ENCODE peak calls at places on chromosomes 12 and 14, in six cellular contexts. One of them, this sample, is unnamed.

GRCh38 chr12:13203028-13203922 is 6.7 kb downstream of the EMP1 start:
- DNase-seq in kidney: no peak
- DNase-seq in ovary: no peak
- DNase-seq in neural progenitor cell: peak
- DNase-seq in epithelial cell of proximal tubule: no peak
- DNase-seq in mucosa of descending colon: no peak
- DNase-seq in this sample: peak

GRCh38 chr12:26229910-26230309 is 34.5 kb downstream of the SSPN start:
- DNase-seq in kidney: no peak
- DNase-seq in ovary: no peak
- DNase-seq in neural progenitor cell: no peak
- DNase-seq in epithelial cell of proximal tubule: no peak
- DNase-seq in mucosa of descending colon: no peak
- DNase-seq in this sample: peak

GRCh38 chr12:91980345-91980744 is 165.3 kb downstream of the BTG1 start:
- DNase-seq in kidney: no peak
- DNase-seq in ovary: no peak
- DNase-seq in neural progenitor cell: no peak
- DNase-seq in epithelial cell of proximal tubule: no peak
- DNase-seq in mucosa of descending colon: no peak
- DNase-seq in this sample: peak

GRCh38 chr14:95132732-95133131 is 24.6 kb downstream of the DICER1 start:
- DNase-seq in kidney: no peak
- DNase-seq in ovary: no peak
- DNase-seq in neural progenitor cell: no peak
- DNase-seq in epithelial cell of proximal tubule: no peak
- DNase-seq in mucosa of descending colon: no peak
- DNase-seq in this sample: no peak

GRCh38 chr12:857611-858010 is 91.9 kb downstream of the RAD52 start:
- DNase-seq in kidney: no peak
- DNase-seq in ovary: no peak
- DNase-seq in neural progenitor cell: no peak
- DNase-seq in epithelial cell of proximal tubule: peak
- DNase-seq in mucosa of descending colon: no peak
- DNase-seq in this sample: peak

GRCh38 chr14:42504433-42504832 is 897.8 kb downstream of the LRFN5 start:
- DNase-seq in kidney: no peak
- DNase-seq in ovary: no peak
- DNase-seq in neural progenitor cell: no peak
- DNase-seq in epithelial cell of proximal tubule: no peak
- DNase-seq in mucosa of descending colon: no peak
- DNase-seq in this sample: no peak

GRCh38 chr12:51393676-51394545 is 2.7 kb upstream of the GALNT6 start:
- DNase-seq in kidney: no peak
- DNase-seq in ovary: no peak
- DNase-seq in neural progenitor cell: no peak
- DNase-seq in epithelial cell of proximal tubule: peak
- DNase-seq in mucosa of descending colon: no peak
- DNase-seq in this sample: peak

GRCh38 chr14:100453930-100454329 is 130.8 kb downstream of the SLC25A47 start:
- DNase-seq in kidney: no peak
- DNase-seq in ovary: no peak
- DNase-seq in neural progenitor cell: no peak
- DNase-seq in epithelial cell of proximal tubule: no peak
- DNase-seq in mucosa of descending colon: no peak
- DNase-seq in this sample: no peak

GRCh38 chr12:49806321-49806813 is 21.8 kb downstream of the NCKAP5L start:
- DNase-seq in kidney: no peak
- DNase-seq in ovary: peak
- DNase-seq in neural progenitor cell: no peak
- DNase-seq in epithelial cell of proximal tubule: no peak
- DNase-seq in mucosa of descending colon: no peak
- DNase-seq in this sample: no peak

GRCh38 chr14:104594310-104595046 is 10.1 kb downstream of the TMEM179 start:
- DNase-seq in kidney: peak
- DNase-seq in ovary: no peak
- DNase-seq in neural progenitor cell: no peak
- DNase-seq in epithelial cell of proximal tubule: no peak
- DNase-seq in mucosa of descending colon: peak
- DNase-seq in this sample: no peak

GRCh38 chr14:21308479-21309237 is 28.8 kb downstream of the RPGRIP1 start:
- DNase-seq in kidney: peak
- DNase-seq in ovary: peak
- DNase-seq in neural progenitor cell: peak
- DNase-seq in epithelial cell of proximal tubule: peak
- DNase-seq in mucosa of descending colon: peak
- DNase-seq in this sample: peak

GRCh38 chr14:88562532-88562830 is 356 bp upstream of the ZC3H14 start:
- DNase-seq in kidney: no peak
- DNase-seq in ovary: no peak
- DNase-seq in neural progenitor cell: no peak
- DNase-seq in epithelial cell of proximal tubule: no peak
- DNase-seq in mucosa of descending colon: no peak
- DNase-seq in this sample: no peak

GRCh38 chr14:91315844-91316267 is 71.4 kb upstream of the GPR68 start:
- DNase-seq in kidney: no peak
- DNase-seq in ovary: no peak
- DNase-seq in neural progenitor cell: no peak
- DNase-seq in epithelial cell of proximal tubule: no peak
- DNase-seq in mucosa of descending colon: peak
- DNase-seq in this sample: no peak

GRCh38 chr12:54840293-54840692 is 14.0 kb upstream of the MUCL1 start:
- DNase-seq in kidney: no peak
- DNase-seq in ovary: no peak
- DNase-seq in neural progenitor cell: no peak
- DNase-seq in epithelial cell of proximal tubule: no peak
- DNase-seq in mucosa of descending colon: no peak
- DNase-seq in this sample: no peak

GRCh38 chr14:97791072-97791471 is 993.9 kb downstream of the VRK1 start:
- DNase-seq in kidney: no peak
- DNase-seq in ovary: no peak
- DNase-seq in neural progenitor cell: no peak
- DNase-seq in epithelial cell of proximal tubule: no peak
- DNase-seq in mucosa of descending colon: no peak
- DNase-seq in this sample: no peak
- TF ChIP-seq CTCF in kidney: no peak
- TF ChIP-seq CTCF in ovary: no peak
- TF ChIP-seq CTCF in neural progenitor cell: no peak
- TF ChIP-seq CTCF in epithelial cell of proximal tubule: no peak
- TF ChIP-seq CTCF in mucosa of descending colon: no peak
- TF ChIP-seq CTCF in this sample: no peak

DNA sequence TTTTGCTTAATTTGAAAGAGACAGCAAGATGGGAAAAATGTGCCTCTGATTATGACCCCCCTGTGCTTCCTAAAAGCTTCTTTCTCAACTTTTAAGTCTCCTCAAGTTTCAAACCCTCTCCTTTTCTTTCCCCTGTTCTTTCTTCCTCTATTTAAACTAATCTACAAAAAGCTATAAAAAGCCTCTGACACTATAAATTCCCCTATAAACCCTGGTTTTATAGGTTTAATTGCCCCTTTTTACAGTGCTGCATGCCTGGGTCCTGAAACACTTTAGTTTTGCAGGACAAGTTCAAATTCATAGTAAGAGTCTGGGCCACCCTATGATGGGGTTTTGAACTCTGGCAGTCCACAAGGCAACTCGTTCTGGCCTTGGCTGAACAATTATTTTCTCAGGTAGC is 510.9 kb upstream of the TBX3 start:
- DNase-seq in kidney: no peak
- DNase-seq in ovary: no peak
- DNase-seq in neural progenitor cell: no peak
- DNase-seq in epithelial cell of proximal tubule: no peak
- DNase-seq in mucosa of descending colon: no peak
- DNase-seq in this sample: no peak
- H3K4me3 ChIP-seq in kidney: no peak
- H3K4me3 ChIP-seq in ovary: no peak
- H3K4me3 ChIP-seq in neural progenitor cell: no peak
- H3K4me3 ChIP-seq in epithelial cell of proximal tubule: no peak
- H3K4me3 ChIP-seq in mucosa of descending colon: no peak
- H3K4me3 ChIP-seq in this sample: no peak

DNA sequence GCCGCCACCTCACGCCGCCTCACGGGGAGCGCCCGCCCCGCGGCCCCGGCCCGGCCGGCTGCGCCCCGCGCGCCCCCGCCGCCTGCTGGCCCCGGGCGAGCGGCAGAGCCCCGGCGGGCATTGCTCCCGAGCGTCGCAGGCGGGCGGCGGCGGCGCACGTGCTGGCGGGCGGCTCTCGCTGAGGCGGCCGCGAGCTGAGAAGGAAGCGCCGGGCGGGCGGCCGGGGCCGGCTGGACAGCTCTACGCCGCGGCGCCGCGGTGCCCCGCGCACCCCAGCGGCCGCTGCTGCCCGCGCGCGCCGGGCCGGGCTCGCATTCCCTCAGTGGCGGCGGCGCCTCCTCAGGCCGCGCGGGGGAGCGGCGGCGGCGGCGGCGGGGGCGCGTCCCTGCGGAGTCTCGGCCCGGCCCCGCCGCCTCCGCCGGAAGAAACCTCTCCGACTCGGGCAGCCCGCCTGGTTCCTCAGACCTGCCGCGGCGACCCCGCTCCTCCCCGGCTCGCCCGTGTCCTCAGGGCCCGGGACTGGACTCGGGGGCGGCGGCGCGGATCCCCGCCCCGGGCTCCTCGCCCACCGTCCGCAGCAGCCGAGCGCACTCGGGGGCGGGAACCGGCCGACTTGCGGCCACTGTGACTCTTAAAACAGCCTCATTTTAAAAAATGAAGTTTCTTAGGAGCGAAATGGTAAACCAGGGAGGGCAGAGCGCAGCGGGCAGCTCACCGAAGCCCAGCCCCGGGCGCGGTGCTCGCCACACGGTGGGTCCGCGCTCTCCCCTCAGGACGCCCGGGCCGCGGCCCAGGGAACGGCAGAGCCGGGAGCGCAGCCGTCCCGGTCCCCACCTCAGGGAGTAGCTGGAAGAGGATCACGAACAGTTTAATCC is at the start of gene PITPNM2:
- DNase-seq in kidney: peak
- DNase-seq in ovary: peak
- DNase-seq in neural progenitor cell: peak
- DNase-seq in epithelial cell of proximal tubule: no peak
- DNase-seq in mucosa of descending colon: peak
- DNase-seq in this sample: peak
- TF ChIP-seq CTCF in kidney: peak
- TF ChIP-seq CTCF in ovary: peak
- TF ChIP-seq CTCF in neural progenitor cell: peak
- TF ChIP-seq CTCF in epithelial cell of proximal tubule: no peak
- TF ChIP-seq CTCF in mucosa of descending colon: peak
- TF ChIP-seq CTCF in this sample: no peak

GRCh38 chr12:78519422-78519821 is 345.2 kb upstream of the SYT1 start:
- DNase-seq in kidney: no peak
- DNase-seq in ovary: no peak
- DNase-seq in neural progenitor cell: no peak
- DNase-seq in epithelial cell of proximal tubule: no peak
- DNase-seq in mucosa of descending colon: peak
- DNase-seq in this sample: no peak
- H3K4me3 ChIP-seq in kidney: no peak
- H3K4me3 ChIP-seq in ovary: no peak
- H3K4me3 ChIP-seq in neural progenitor cell: no peak
- H3K4me3 ChIP-seq in epithelial cell of proximal tubule: no peak
- H3K4me3 ChIP-seq in mucosa of descending colon: no peak
- H3K4me3 ChIP-seq in this sample: no peak

GRCh38 chr12:79441534-79441933 is 249.2 kb downstream of the PAWR start:
- DNase-seq in kidney: no peak
- DNase-seq in ovary: no peak
- DNase-seq in neural progenitor cell: no peak
- DNase-seq in epithelial cell of proximal tubule: no peak
- DNase-seq in mucosa of descending colon: no peak
- DNase-seq in this sample: no peak
- TF ChIP-seq CTCF in kidney: no peak
- TF ChIP-seq CTCF in ovary: no peak
- TF ChIP-seq CTCF in neural progenitor cell: no peak
- TF ChIP-seq CTCF in epithelial cell of proximal tubule: no peak
- TF ChIP-seq CTCF in mucosa of descending colon: no peak
- TF ChIP-seq CTCF in this sample: no peak

GRCh38 chr14:73287071-73287470 is 49.8 kb downstream of the PAPLN start:
- DNase-seq in kidney: no peak
- DNase-seq in ovary: no peak
- DNase-seq in neural progenitor cell: peak
- DNase-seq in epithelial cell of proximal tubule: no peak
- DNase-seq in mucosa of descending colon: no peak
- DNase-seq in this sample: no peak
- H3K4me3 ChIP-seq in kidney: no peak
- H3K4me3 ChIP-seq in ovary: no peak
- H3K4me3 ChIP-seq in neural progenitor cell: no peak
- H3K4me3 ChIP-seq in epithelial cell of proximal tubule: no peak
- H3K4me3 ChIP-seq in mucosa of descending colon: no peak
- H3K4me3 ChIP-seq in this sample: no peak

DNA sequence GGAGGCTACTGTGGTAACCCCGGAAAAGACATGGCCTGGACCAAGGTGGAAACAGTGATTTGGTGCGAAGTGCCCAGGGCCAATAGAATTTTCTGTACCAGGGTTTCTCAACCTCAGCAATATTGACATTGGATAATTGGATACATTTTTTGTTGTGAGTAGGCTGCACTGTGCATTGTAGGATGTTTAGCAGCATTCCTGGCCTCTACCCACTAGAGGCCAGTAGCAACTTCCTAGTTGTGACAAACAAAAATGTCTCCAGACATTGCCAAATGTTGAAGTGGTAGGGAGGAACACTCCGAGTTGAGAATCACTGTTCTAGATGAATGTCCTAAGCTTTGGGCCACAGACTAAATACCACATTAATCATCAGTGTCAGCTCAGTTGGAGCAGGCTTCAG is 6.2 kb upstream of the CGRRF1 start:
- DNase-seq in kidney: no peak
- DNase-seq in ovary: no peak
- DNase-seq in neural progenitor cell: no peak
- DNase-seq in epithelial cell of proximal tubule: no peak
- DNase-seq in mucosa of descending colon: no peak
- DNase-seq in this sample: peak
- TF ChIP-seq CTCF in kidney: no peak
- TF ChIP-seq CTCF in ovary: no peak
- TF ChIP-seq CTCF in neural progenitor cell: peak
- TF ChIP-seq CTCF in epithelial cell of proximal tubule: peak
- TF ChIP-seq CTCF in mucosa of descending colon: no peak
- TF ChIP-seq CTCF in this sample: peak

GRCh38 chr14:102554835-102555819 is 37.3 kb upstream of the RCOR1 start:
- DNase-seq in kidney: peak
- DNase-seq in ovary: peak
- DNase-seq in neural progenitor cell: peak
- DNase-seq in epithelial cell of proximal tubule: no peak
- DNase-seq in mucosa of descending colon: peak
- DNase-seq in this sample: peak
- H3K4me3 ChIP-seq in kidney: peak
- H3K4me3 ChIP-seq in ovary: peak
- H3K4me3 ChIP-seq in neural progenitor cell: peak
- H3K4me3 ChIP-seq in epithelial cell of proximal tubule: peak
- H3K4me3 ChIP-seq in mucosa of descending colon: peak
- H3K4me3 ChIP-seq in this sample: peak

DNA sequence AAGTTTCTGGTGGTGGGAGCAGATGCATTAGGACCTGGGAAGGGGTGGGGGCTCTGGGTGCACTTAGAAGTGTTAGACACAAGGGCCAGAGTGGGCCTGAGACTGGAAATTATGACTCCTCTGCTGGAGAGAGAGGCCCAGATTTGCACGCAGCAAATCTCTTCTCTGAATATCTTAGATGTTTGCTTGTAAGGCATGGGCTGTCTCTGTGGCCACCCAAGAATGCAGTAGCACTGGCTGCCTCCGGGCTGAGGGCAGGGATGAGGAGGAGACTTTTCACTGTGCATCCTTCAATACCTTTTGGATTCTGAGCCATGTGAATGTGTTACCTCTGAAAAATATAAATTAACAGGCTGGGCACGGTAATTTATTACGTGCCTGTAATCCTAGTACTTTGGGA is 14.0 kb upstream of the RABGGTA start:
- DNase-seq in kidney: no peak
- DNase-seq in ovary: no peak
- DNase-seq in neural progenitor cell: no peak
- DNase-seq in epithelial cell of proximal tubule: no peak
- DNase-seq in mucosa of descending colon: no peak
- DNase-seq in this sample: no peak
- TF ChIP-seq CTCF in kidney: no peak
- TF ChIP-seq CTCF in ovary: no peak
- TF ChIP-seq CTCF in neural progenitor cell: no peak
- TF ChIP-seq CTCF in epithelial cell of proximal tubule: no peak
- TF ChIP-seq CTCF in mucosa of descending colon: no peak
- TF ChIP-seq CTCF in this sample: no peak